ENCODE peak calls at places on chromosomes 1 and 21, in eight cellular contexts. T, A, V, X, R, J, Y and B are unnamed samples.

GRCh38 chr1:212466913-212467650 is 34.4 kb downstream of the NENF start:
- DNase-seq in T (no peak), A (no peak), V (no peak), X (no peak), R (no peak), J (no peak), Y (no peak), B (peak; percentile 83)

GRCh38 chr1:9946315-9946714 is 3.0 kb downstream of the NMNAT1 start:
- DNase-seq in T (no peak), A (no peak), V (no peak), X (no peak), R (no peak), J (no peak), Y (no peak), B (no peak)

GRCh38 chr21:43269461-43269860 is 100.7 kb downstream of the CRYAA start:
- DNase-seq in T (no peak), A (no peak), V (no peak), X (peak; percentile 58), R (peak; percentile 20), J (no peak), Y (no peak), B (peak; percentile 77)

GRCh38 chr21:46295996-46296752 is 10.0 kb downstream of the YBEY start:
- DNase-seq in T (peak; percentile 27), A (peak; percentile 60), V (peak; percentile 95), X (peak; percentile 87), R (peak; percentile 41), J (no peak), Y (peak; percentile 73), B (peak; percentile 90)

GRCh38 chr1:223716302-223716862 is 4.0 kb downstream of the CAPN2 start:
- DNase-seq in T (no peak), A (peak; percentile 61), V (no peak), X (peak; percentile 70), R (no peak), J (no peak), Y (no peak), B (no peak)

GRCh38 chr1:35555601-35556477 is 1.4 kb downstream of the KIAA0319L start:
- DNase-seq in T (no peak), A (peak; percentile 83), V (no peak), X (no peak), R (no peak), J (no peak), Y (no peak), B (peak; percentile 90)

GRCh38 chr1:17525996-17526686 is 13.4 kb upstream of the ARHGEF10L start:
- DNase-seq in T (no peak), A (no peak), V (no peak), X (no peak), R (no peak), J (no peak), Y (no peak), B (peak; percentile 66)

GRCh38 chr1:23537296-23537993 is 6.4 kb upstream of the E2F2 start:
- DNase-seq in T (no peak), A (peak; percentile 50), V (no peak), X (no peak), R (no peak), J (no peak), Y (no peak), B (no peak)

GRCh38 chr1:118914379-118915161 is 73.6 kb downstream of the TBX15 start:
- DNase-seq in T (no peak), A (no peak), V (no peak), X (no peak), R (no peak), J (no peak), Y (no peak), B (no peak)

GRCh38 chr1:231419738-231420298 is 2.3 kb downstream of the EGLN1 start:
- DNase-seq in T (no peak), A (no peak), V (no peak), X (peak; percentile 28), R (no peak), J (no peak), Y (no peak), B (no peak)

GRCh38 chr1:172581779-172582178 is 48.8 kb downstream of the SUCO start:
- DNase-seq in T (no peak), A (peak; percentile 22), V (no peak), X (no peak), R (no peak), J (no peak), Y (no peak), B (peak; percentile 42)

GRCh38 chr1:150321826-150322166 is 463 bp downstream of the PRPF3 start:
- DNase-seq in T (no peak), A (no peak), V (no peak), X (no peak), R (no peak), J (no peak), Y (no peak), B (no peak)

GRCh38 chr1:87888456-87888855 is 559.8 kb downstream of the LMO4 start:
- DNase-seq in T (no peak), A (peak; percentile 6), V (peak; percentile 16), X (no peak), R (no peak), J (no peak), Y (no peak), B (no peak)

GRCh38 chr1:201471772-201472171 is 2.8 kb upstream of the PHLDA3 start:
- DNase-seq in T (no peak), A (peak; percentile 84), V (peak; percentile 84), X (no peak), R (no peak), J (no peak), Y (no peak), B (peak; percentile 98)

GRCh38 chr1:149962039-149962647 is 25.5 kb upstream of the MTMR11 start:
- DNase-seq in T (no peak), A (peak; percentile 76), V (peak; percentile 42), X (peak; percentile 47), R (no peak), J (peak; percentile 85), Y (peak; percentile 42), B (no peak)

GRCh38 chr1:248143311-248143710 is 1.6 kb upstream of the OR2M5 start:
- DNase-seq in T (no peak), A (no peak), V (no peak), X (no peak), R (no peak), J (no peak), Y (no peak), B (no peak)

GRCh38 chr1:29508458-29509107 is 272.3 kb downstream of the PTPRU start:
- DNase-seq in T (no peak), A (no peak), V (no peak), X (no peak), R (no peak), J (no peak), Y (no peak), B (no peak)

GRCh38 chr21:15839026-15839425 is 109.2 kb downstream of the USP25 start:
- DNase-seq in T (no peak), A (no peak), V (no peak), X (no peak), R (no peak), J (no peak), Y (no peak), B (no peak)

GRCh38 chr1:70204578-70204977 is 801 bp downstream of the LRRC40 start:
- DNase-seq in T (no peak), A (no peak), V (no peak), X (no peak), R (no peak), J (no peak), Y (no peak), B (no peak)

GRCh38 chr21:41908829-41909228 is 29.7 kb upstream of the PRDM15 start:
- DNase-seq in T (no peak), A (no peak), V (no peak), X (no peak), R (no peak), J (no peak), Y (no peak), B (no peak)

GRCh38 chr1:95408506-95409136 is 174.6 kb downstream of the RWDD3 start:
- DNase-seq in T (no peak), A (no peak), V (no peak), X (no peak), R (no peak), J (no peak), Y (no peak), B (no peak)

GRCh38 chr1:94285026-94285654 is 47.8 kb upstream of the ARHGAP29 start:
- DNase-seq in T (no peak), A (peak; percentile 71), V (no peak), X (no peak), R (no peak), J (no peak), Y (no peak), B (no peak)

GRCh38 chr21:45145146-45145545 is 70.8 kb downstream of the ADARB1 start:
- DNase-seq in T (no peak), A (no peak), V (no peak), X (no peak), R (no peak), J (no peak), Y (no peak), B (no peak)

GRCh38 chr1:923131-923990 is at the start of gene SAMD11:
- DNase-seq in T (no peak), A (peak; percentile 82), V (no peak), X (peak; percentile 55), R (peak; percentile 62), J (peak; percentile 37), Y (peak; percentile 84), B (peak; percentile 99)

GRCh38 chr1:33383489-33383888 is 47.4 kb downstream of the PHC2 start:
- DNase-seq in T (no peak), A (no peak), V (no peak), X (no peak), R (no peak), J (no peak), Y (no peak), B (no peak)

GRCh38 chr1:224052767-224053166 is 61.1 kb upstream of the FBXO28 start:
- DNase-seq in T (no peak), A (peak; percentile 83), V (no peak), X (no peak), R (no peak), J (no peak), Y (no peak), B (peak; percentile 88)

GRCh38 chr1:84510668-84511067 is 4.3 kb upstream of the GNG5 start:
- DNase-seq in T (no peak), A (no peak), V (no peak), X (no peak), R (no peak), J (no peak), Y (no peak), B (no peak)

GRCh38 chr1:205692406-205692805 is 12.1 kb upstream of the SLC45A3 start:
- DNase-seq in T (no peak), A (no peak), V (no peak), X (no peak), R (no peak), J (no peak), Y (no peak), B (no peak)